ENCODE peak calls at places on chromosomes 6 and 20, in four cellular contexts. One of them, this sample, is unnamed.

GRCh38 chr6:121522265-121522664 is 86.8 kb downstream of the GJA1 start:
- DNase-seq in lung: no peak
- DNase-seq in tibial nerve: no peak
- DNase-seq in colonic mucosa: no peak
- DNase-seq in this sample: no peak

GRCh38 chr6:12749531-12750379 is 33.2 kb downstream of the PHACTR1 start:
- DNase-seq in lung: no peak
- DNase-seq in tibial nerve: no peak
- DNase-seq in colonic mucosa: no peak
- DNase-seq in this sample: no peak

GRCh38 chr6:110201141-110201848 is 21.1 kb downstream of the CDC40 start:
- DNase-seq in lung: no peak
- DNase-seq in tibial nerve: no peak
- DNase-seq in colonic mucosa: no peak
- DNase-seq in this sample: no peak

GRCh38 chr20:10794765-10795164 is 121.0 kb upstream of the JAG1 start:
- DNase-seq in lung: no peak
- DNase-seq in tibial nerve: no peak
- DNase-seq in colonic mucosa: no peak
- DNase-seq in this sample: no peak

GRCh38 chr6:26233608-26234420 is 131.2 kb upstream of the BTN3A2 start:
- DNase-seq in lung: no peak
- DNase-seq in tibial nerve: no peak
- DNase-seq in colonic mucosa: peak; percentile 75
- DNase-seq in this sample: peak; percentile 79

GRCh38 chr20:16575390-16576140 is 2.3 kb upstream of the KIF16B start:
- DNase-seq in lung: no peak
- DNase-seq in tibial nerve: no peak
- DNase-seq in colonic mucosa: peak; percentile 32
- DNase-seq in this sample: peak; percentile 23

GRCh38 chr6:43971776-43972126 is 155.5 kb downstream of the MRPL14 start:
- DNase-seq in lung: no peak
- DNase-seq in tibial nerve: no peak
- DNase-seq in colonic mucosa: no peak
- DNase-seq in this sample: no peak

GRCh38 chr6:156651438-156651837 is 125.7 kb upstream of the ARID1B start:
- DNase-seq in lung: no peak
- DNase-seq in tibial nerve: no peak
- DNase-seq in colonic mucosa: no peak
- DNase-seq in this sample: no peak

GRCh38 chr20:62286493-62287064 is 16.2 kb upstream of the ADRM1 start:
- DNase-seq in lung: no peak
- DNase-seq in tibial nerve: no peak
- DNase-seq in colonic mucosa: no peak
- DNase-seq in this sample: no peak

GRCh38 chr20:57040924-57041323 is 225.5 kb downstream of the BMP7 start:
- DNase-seq in lung: no peak
- DNase-seq in tibial nerve: no peak
- DNase-seq in colonic mucosa: peak; percentile 23
- DNase-seq in this sample: peak; percentile 5

GRCh38 chr6:71404145-71404966 is 115.7 kb downstream of the OGFRL1 start:
- DNase-seq in lung: no peak
- DNase-seq in tibial nerve: no peak
- DNase-seq in colonic mucosa: no peak
- DNase-seq in this sample: peak; percentile 15

GRCh38 chr6:113909224-113909856 is 52.2 kb downstream of the MARCKS start:
- DNase-seq in lung: no peak
- DNase-seq in tibial nerve: no peak
- DNase-seq in colonic mucosa: no peak
- DNase-seq in this sample: peak; percentile 37

GRCh38 chr20:46970937-46971630 is 76.4 kb downstream of the EYA2 start:
- DNase-seq in lung: no peak
- DNase-seq in tibial nerve: no peak
- DNase-seq in colonic mucosa: peak; percentile 29
- DNase-seq in this sample: peak; percentile 27

GRCh38 chr6:107816818-107817217 is 7.3 kb downstream of the SCML4 start:
- DNase-seq in lung: no peak
- DNase-seq in tibial nerve: no peak
- DNase-seq in colonic mucosa: peak; percentile 30
- DNase-seq in this sample: no peak

GRCh38 chr6:56652994-56653393 is 10.3 kb upstream of the DST start:
- DNase-seq in lung: no peak
- DNase-seq in tibial nerve: no peak
- DNase-seq in colonic mucosa: no peak
- DNase-seq in this sample: no peak

GRCh38 chr20:7723284-7723683 is 217.0 kb downstream of the HAO1 start:
- DNase-seq in lung: no peak
- DNase-seq in tibial nerve: no peak
- DNase-seq in colonic mucosa: no peak
- DNase-seq in this sample: no peak

GRCh38 chr20:57473246-57474042 is 51.5 kb downstream of the CTCFL start:
- DNase-seq in lung: peak; percentile 47
- DNase-seq in tibial nerve: no peak
- DNase-seq in colonic mucosa: no peak
- DNase-seq in this sample: no peak

GRCh38 chr20:19802492-19803158 is 44.6 kb downstream of the RIN2 start:
- DNase-seq in lung: no peak
- DNase-seq in tibial nerve: no peak
- DNase-seq in colonic mucosa: peak; percentile 42
- DNase-seq in this sample: peak; percentile 55

GRCh38 chr6:90068835-90069478 is 174.7 kb downstream of the GJA10 start:
- DNase-seq in lung: no peak
- DNase-seq in tibial nerve: no peak
- DNase-seq in colonic mucosa: no peak
- DNase-seq in this sample: no peak

GRCh38 chr20:3203315-3204123 is 963 bp downstream of the DDRGK1 start:
- DNase-seq in lung: peak; percentile 41
- DNase-seq in tibial nerve: no peak
- DNase-seq in colonic mucosa: peak; percentile 50
- DNase-seq in this sample: peak; percentile 45

GRCh38 chr6:4320860-4321259 is 185.5 kb upstream of the ECI2 start:
- DNase-seq in lung: no peak
- DNase-seq in tibial nerve: no peak
- DNase-seq in colonic mucosa: no peak
- DNase-seq in this sample: peak; percentile 44

GRCh38 chr20:22490287-22491187 is 93.8 kb downstream of the FOXA2 start:
- DNase-seq in lung: peak; percentile 68
- DNase-seq in tibial nerve: no peak
- DNase-seq in colonic mucosa: peak; percentile 92
- DNase-seq in this sample: peak; percentile 90

GRCh38 chr6:158817298-158818007 is 1.7 kb downstream of the EZR start:
- DNase-seq in lung: peak; percentile 58
- DNase-seq in tibial nerve: no peak
- DNase-seq in colonic mucosa: peak; percentile 68
- DNase-seq in this sample: peak; percentile 79

GRCh38 chr20:6731951-6732580 is 35.4 kb upstream of the BMP2 start:
- DNase-seq in lung: no peak
- DNase-seq in tibial nerve: peak; percentile 53
- DNase-seq in colonic mucosa: no peak
- DNase-seq in this sample: no peak

GRCh38 chr20:18717062-18717461 is 96.5 kb upstream of the SCP2D1 start:
- DNase-seq in lung: no peak
- DNase-seq in tibial nerve: no peak
- DNase-seq in colonic mucosa: no peak
- DNase-seq in this sample: peak; percentile 14

GRCh38 chr6:31098449-31098938 is 13.9 kb downstream of the C6orf15 start:
- DNase-seq in lung: no peak
- DNase-seq in tibial nerve: no peak
- DNase-seq in colonic mucosa: no peak
- DNase-seq in this sample: no peak

GRCh38 chr6:31107052-31107451 is 5.3 kb downstream of the C6orf15 start:
- DNase-seq in lung: no peak
- DNase-seq in tibial nerve: no peak
- DNase-seq in colonic mucosa: no peak
- DNase-seq in this sample: no peak

GRCh38 chr6:31103136-31103535 is 9.2 kb downstream of the C6orf15 start:
- DNase-seq in lung: no peak
- DNase-seq in tibial nerve: no peak
- DNase-seq in colonic mucosa: no peak
- DNase-seq in this sample: no peak
- H3K4me3 ChIP-seq in lung: no peak overlapping the region
- H3K4me3 ChIP-seq in tibial nerve: no peak overlapping the region
- H3K4me3 ChIP-seq in colonic mucosa: no peak overlapping the region
- H3K4me3 ChIP-seq in this sample: no peak overlapping the region

DNA sequence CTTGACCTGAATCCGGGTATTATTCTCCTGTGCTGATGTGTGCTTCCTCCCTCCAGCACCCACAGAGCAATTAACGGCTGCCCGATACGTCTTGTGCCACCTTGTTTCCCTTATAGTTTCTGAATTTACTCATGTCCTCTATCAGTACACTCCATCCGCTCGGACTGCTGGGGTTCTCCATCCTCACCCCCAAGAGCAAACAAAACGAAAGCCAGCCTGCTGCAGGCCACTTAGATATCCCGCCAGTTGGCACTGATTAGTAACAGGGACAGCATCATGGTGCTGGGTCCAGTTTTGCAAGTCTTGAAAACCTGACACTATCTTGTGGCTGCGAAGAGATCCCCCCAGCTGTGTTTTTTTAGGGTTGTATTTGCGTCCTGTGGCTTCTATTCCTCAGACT is 71.8 kb downstream of the SSR1 start:
- DNase-seq in lung: no peak
- DNase-seq in tibial nerve: no peak
- DNase-seq in colonic mucosa: peak; percentile 17
- DNase-seq in this sample: no peak
- H3K4me1 ChIP-seq in lung: no peaks in the 10 kb centered on the region
- H3K4me1 ChIP-seq in tibial nerve: peaks cover 31% of the 10 kb centered on the region
- H3K4me1 ChIP-seq in colonic mucosa: peaks cover 17% of the 10 kb centered on the region
- H3K4me1 ChIP-seq in this sample: peaks cover 4% of the 10 kb centered on the region

GRCh38 chr6:51839975-51840374 is 247.4 kb downstream of the PKHD1 start:
- DNase-seq in lung: no peak
- DNase-seq in tibial nerve: no peak
- DNase-seq in colonic mucosa: no peak
- DNase-seq in this sample: no peak
- H3K27ac ChIP-seq in lung: no peak overlapping the region
- H3K27ac ChIP-seq in tibial nerve: no peak overlapping the region
- H3K27ac ChIP-seq in colonic mucosa: no peak overlapping the region
- H3K27ac ChIP-seq in this sample: no peak overlapping the region

GRCh38 chr20:41566896-41567527 is 51.2 kb downstream of the CHD6 start:
- DNase-seq in lung: no peak
- DNase-seq in tibial nerve: no peak
- DNase-seq in colonic mucosa: no peak
- DNase-seq in this sample: no peak
- H3K4me3 ChIP-seq in lung: no peak overlapping the region
- H3K4me3 ChIP-seq in tibial nerve: no peak overlapping the region
- H3K4me3 ChIP-seq in colonic mucosa: no peak overlapping the region
- H3K4me3 ChIP-seq in this sample: no peak overlapping the region

GRCh38 chr20:1330075-1330830 is 1.3 kb upstream of the SDCBP2 start:
- DNase-seq in lung: peak; percentile 32
- DNase-seq in tibial nerve: no peak
- DNase-seq in colonic mucosa: peak; percentile 87
- DNase-seq in this sample: peak; percentile 95
- H3K4me1 ChIP-seq in lung: peaks cover 21% of the 10 kb centered on the region
- H3K4me1 ChIP-seq in tibial nerve: peaks cover 49% of the 10 kb centered on the region
- H3K4me1 ChIP-seq in colonic mucosa: peaks cover 6% of the 10 kb centered on the region
- H3K4me1 ChIP-seq in this sample: peaks cover 13% of the 10 kb centered on the region

This sample was measured in small intestine.